ENCODE peak calls at places on chromosomes 1 and 21, in seven cellular contexts. E is uterus, U is upper lobe of right lung, F is fibroblast of lung, D is A549, Y is thyroid gland, V is Panc1. G is an unnamed sample.

GRCh38 chr1:3312894-3313578 is 141.4 kb upstream of the ARHGEF16 start:
- DNase-seq in Y (peak), D (peak), V (peak), F (peak), U (peak), E (peak), G (no peak)

GRCh38 chr1:32984090-32984828 is 19.6 kb upstream of the RNF19B start:
- DNase-seq in D (no peak), V (no peak), F (peak), E (no peak), U (no peak), Y (no peak), G (no peak)

GRCh38 chr1:182507685-182508084 is 57.7 kb downstream of the RGSL1 start:
- DNase-seq in V (no peak), E (no peak), U (no peak), Y (peak), F (no peak), D (no peak), G (no peak)

GRCh38 chr1:20992327-20993056 is 184.2 kb downstream of the EIF4G3 start:
- DNase-seq in V (no peak), F (peak), Y (no peak), E (no peak), U (no peak), D (no peak), G (no peak)

GRCh38 chr1:200281451-200281850 is 128.4 kb downstream of the ZNF281 start:
- DNase-seq in E (no peak), Y (no peak), U (no peak), F (no peak), D (no peak), V (no peak), G (no peak)

GRCh38 chr1:161020573-161021167 is at the start of gene F11R:
- DNase-seq in E (peak), U (peak), F (no peak), V (no peak), D (peak), Y (peak), G (no peak)

GRCh38 chr1:54249798-54250497 is 50.0 kb downstream of the MRPL37 start:
- DNase-seq in U (no peak), D (peak), E (no peak), Y (no peak), F (peak), V (peak), G (no peak)

GRCh38 chr1:167663002-167663772 is 33.2 kb downstream of the RCSD1 start:
- DNase-seq in V (no peak), F (peak), D (peak), Y (no peak), U (no peak), E (no peak), G (no peak)

GRCh38 chr1:183724350-183725042 is 71.4 kb upstream of the APOBEC4 start:
- DNase-seq in U (no peak), Y (no peak), F (no peak), D (no peak), V (no peak), E (no peak), G (no peak)

GRCh38 chr1:210262167-210262896 is 29.7 kb downstream of the SERTAD4 start:
- DNase-seq in F (peak), E (peak), Y (no peak), U (no peak), V (no peak), D (no peak), G (no peak)

GRCh38 chr1:67580671-67581403 is 104.2 kb upstream of the GADD45A start:
- DNase-seq in E (no peak), F (no peak), V (no peak), D (no peak), Y (no peak), U (no peak), G (no peak)

GRCh38 chr1:21543598-21543997 is 34.4 kb downstream of the ALPL start:
- DNase-seq in Y (no peak), V (no peak), U (no peak), E (no peak), D (no peak), F (no peak), G (no peak)

GRCh38 chr1:44418022-44418673 is 13.1 kb downstream of the RNF220 start:
- DNase-seq in F (no peak), E (no peak), U (no peak), D (no peak), Y (no peak), V (no peak), G (no peak)

GRCh38 chr21:42790520-42790919 is 88.8 kb downstream of the WDR4 start:
- DNase-seq in Y (no peak), V (no peak), E (no peak), F (no peak), U (no peak), D (no peak), G (no peak)

GRCh38 chr1:147089457-147089856 is 82.8 kb downstream of the PRKAB2 start:
- DNase-seq in V (no peak), Y (no peak), D (no peak), E (no peak), U (no peak), F (no peak), G (no peak)

GRCh38 chr1:84724128-84724860 is 34.0 kb upstream of the SSX2IP start:
- DNase-seq in Y (peak), F (no peak), V (peak), D (peak), U (no peak), E (no peak), G (no peak)

GRCh38 chr1:33140153-33141149 is 41.4 kb downstream of the TRIM62 start:
- DNase-seq in V (no peak), D (no peak), Y (no peak), E (no peak), U (no peak), F (peak), G (no peak)

GRCh38 chr1:64911326-64911725 is 55.0 kb downstream of the JAK1 start:
- DNase-seq in U (no peak), E (no peak), V (no peak), F (no peak), Y (no peak), D (no peak), G (no peak)

GRCh38 chr1:64908567-64908966 is 57.8 kb downstream of the JAK1 start:
- DNase-seq in V (no peak), F (no peak), Y (no peak), E (no peak), U (no peak), D (no peak), G (no peak)

GRCh38 chr1:64912191-64912590 is 54.2 kb downstream of the JAK1 start:
- DNase-seq in Y (no peak), U (no peak), F (peak), E (no peak), D (no peak), V (no peak), G (no peak)

GRCh38 chr1:64906447-64906846 is 59.9 kb downstream of the JAK1 start:
- DNase-seq in E (no peak), F (no peak), Y (no peak), V (no peak), U (no peak), D (no peak), G (no peak)

DNA sequence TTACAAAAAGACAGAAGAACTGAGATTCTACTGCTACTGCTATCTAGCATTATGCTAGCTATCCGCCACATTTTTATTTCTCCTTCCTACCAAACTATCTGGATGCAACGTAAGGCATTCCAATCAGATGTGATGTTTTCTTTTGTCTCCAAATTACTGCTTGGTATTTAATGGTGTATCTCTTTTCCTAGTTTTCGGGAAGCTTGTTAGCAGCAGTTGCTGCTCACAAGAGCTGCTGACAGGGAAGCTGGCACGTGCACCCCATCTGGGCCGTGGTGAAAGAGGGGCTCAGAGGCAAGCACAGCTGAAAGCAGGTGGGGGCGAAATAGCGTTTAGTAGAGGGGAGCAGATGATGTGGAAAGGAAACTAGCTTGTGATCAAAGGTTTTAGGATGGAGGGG is 57.3 kb downstream of the JAK1 start:
- DNase-seq in U (no peak), V (no peak), Y (no peak), F (no peak), D (no peak), E (no peak), G (no peak)
- H3K4me3 ChIP-seq in U (no peak), V (no peak), Y (no peak), F (no peak), D (no peak), E (no peak), G (no peak)

DNA sequence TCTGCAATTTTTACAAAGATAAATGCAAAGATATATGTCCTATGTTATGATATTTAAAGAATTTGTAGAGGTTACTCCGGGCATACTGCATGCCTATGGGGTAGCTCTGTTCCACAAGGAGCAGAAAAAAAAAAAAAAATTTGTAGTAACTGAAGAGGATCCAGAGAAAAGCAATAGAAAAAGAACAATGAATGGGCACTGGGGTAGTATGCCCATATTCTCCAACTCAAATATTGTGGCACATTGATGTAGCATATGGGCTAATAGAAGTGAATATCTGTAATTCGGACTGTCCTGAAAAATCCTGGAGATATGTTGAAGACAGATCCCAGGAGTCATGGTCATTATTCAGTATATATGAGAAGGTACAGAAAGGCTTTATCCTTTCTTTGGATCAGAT is 1.1 kb upstream of the AKIRIN1 start:
- DNase-seq in D (no peak), F (no peak), V (no peak), Y (no peak), E (no peak), U (no peak), G (no peak)
- H3K4me3 ChIP-seq in D (peak), F (no peak), V (peak), Y (no peak), E (no peak), U (no peak), G (no peak)

GRCh38 chr1:6241107-6241886 is 2.7 kb upstream of the HES3 start:
- DNase-seq in U (no peak), Y (no peak), F (no peak), D (no peak), E (no peak), V (no peak), G (no peak)

GRCh38 chr1:6243053-6243834 is 735 bp upstream of the HES3 start:
- DNase-seq in V (no peak), D (no peak), Y (no peak), E (no peak), U (no peak), F (no peak), G (no peak)

GRCh38 chr1:6243993-6244392 is at the start of gene HES3:
- DNase-seq in Y (no peak), V (no peak), D (no peak), U (no peak), F (no peak), E (no peak), G (no peak)

GRCh38 chr1:6239950-6240768 is 3.8 kb upstream of the HES3 start:
- DNase-seq in U (no peak), Y (no peak), D (no peak), F (no peak), E (no peak), V (no peak), G (no peak)

GRCh38 chr1:6241887-6242740 is 1.9 kb upstream of the HES3 start:
- DNase-seq in Y (no peak), F (no peak), D (no peak), E (no peak), U (no peak), V (no peak), G (no peak)
- H3K4me3 ChIP-seq in Y (no peak), F (peak), D (peak), E (no peak), U (no peak), V (peak), G (no peak)

GRCh38 chr1:101240041-101240430 is 3.2 kb downstream of the S1PR1 start:
- DNase-seq in U (no peak), V (no peak), D (no peak), Y (no peak), F (no peak), E (no peak), G (no peak)
- H3K4me3 ChIP-seq in U (peak), V (no peak), D (no peak), Y (no peak), F (no peak), E (peak), G (peak)

G was measured in GM12864.